ENCODE peak calls at places on chromosome 11, in four cellular contexts. One of them, this sample, is unnamed. For H3K4me1, the result is how much of the 10 kb centered on the place peaks cover.

GRCh38 chr11:27216268-27217149 is 146.5 kb downstream of the CCDC34 start:
- DNase-seq in PC-3: no peak
- DNase-seq in tibial artery: no peak
- DNase-seq in upper lobe of right lung: peak
- DNase-seq in this sample: no peak

GRCh38 chr11:107998761-107999160 is 9.9 kb upstream of the CUL5 start:
- DNase-seq in PC-3: no peak
- DNase-seq in upper lobe of right lung: no peak
- DNase-seq in tibial artery: no peak
- DNase-seq in this sample: no peak

GRCh38 chr11:133787379-133788103 is 57.8 kb downstream of the SPATA19 start:
- DNase-seq in upper lobe of right lung: peak
- DNase-seq in tibial artery: no peak
- DNase-seq in PC-3: no peak
- DNase-seq in this sample: no peak

GRCh38 chr11:74671520-74672196 is 59.6 kb downstream of the CHRDL2 start:
- DNase-seq in upper lobe of right lung: no peak
- DNase-seq in PC-3: peak
- DNase-seq in tibial artery: peak
- DNase-seq in this sample: no peak

GRCh38 chr11:46858920-46859531 is 12.9 kb upstream of the CKAP5 start:
- DNase-seq in upper lobe of right lung: no peak
- DNase-seq in PC-3: no peak
- DNase-seq in tibial artery: no peak
- DNase-seq in this sample: no peak

GRCh38 chr11:70428701-70429427 is 30.5 kb downstream of the CTTN start:
- DNase-seq in upper lobe of right lung: no peak
- DNase-seq in tibial artery: no peak
- DNase-seq in PC-3: no peak
- DNase-seq in this sample: no peak

GRCh38 chr11:61007383-61007970 is 36.0 kb downstream of the CD6 start:
- DNase-seq in tibial artery: no peak
- DNase-seq in PC-3: no peak
- DNase-seq in upper lobe of right lung: peak
- DNase-seq in this sample: no peak

GRCh38 chr11:75311858-75312288 is 39.6 kb downstream of the ARRB1 start:
- DNase-seq in PC-3: no peak
- DNase-seq in upper lobe of right lung: peak
- DNase-seq in tibial artery: peak
- DNase-seq in this sample: peak

GRCh38 chr11:6410695-6411430 is 8.0 kb downstream of the APBB1 start:
- DNase-seq in tibial artery: no peak
- DNase-seq in PC-3: no peak
- DNase-seq in upper lobe of right lung: no peak
- DNase-seq in this sample: no peak

GRCh38 chr11:16001899-16002426 is 354.4 kb downstream of the SOX6 start:
- DNase-seq in tibial artery: no peak
- DNase-seq in PC-3: peak
- DNase-seq in upper lobe of right lung: peak
- DNase-seq in this sample: no peak

GRCh38 chr11:119433369-119433749 is 10.4 kb upstream of the THY1 start:
- DNase-seq in upper lobe of right lung: no peak
- DNase-seq in tibial artery: no peak
- DNase-seq in PC-3: peak
- DNase-seq in this sample: no peak

GRCh38 chr11:83223457-83223856 is 29.9 kb downstream of the ANKRD42 start:
- DNase-seq in upper lobe of right lung: no peak
- DNase-seq in tibial artery: no peak
- DNase-seq in PC-3: no peak
- DNase-seq in this sample: no peak

GRCh38 chr11:102664001-102664752 is 39.0 kb upstream of the MMP20 start:
- DNase-seq in upper lobe of right lung: no peak
- DNase-seq in PC-3: peak
- DNase-seq in tibial artery: no peak
- DNase-seq in this sample: no peak

GRCh38 chr11:26626346-26626745 is 54.3 kb upstream of the MUC15 start:
- DNase-seq in tibial artery: no peak
- DNase-seq in upper lobe of right lung: no peak
- DNase-seq in PC-3: no peak
- DNase-seq in this sample: no peak

GRCh38 chr11:35847473-35847872 is 96.4 kb upstream of the LDLRAD3 start:
- DNase-seq in upper lobe of right lung: no peak
- DNase-seq in PC-3: no peak
- DNase-seq in tibial artery: no peak
- DNase-seq in this sample: no peak

GRCh38 chr11:2302844-2303626 is 1.2 kb downstream of the TSPAN32 start:
- DNase-seq in upper lobe of right lung: peak
- DNase-seq in tibial artery: no peak
- DNase-seq in PC-3: no peak
- DNase-seq in this sample: no peak

GRCh38 chr11:134468081-134468668 is 56.1 kb upstream of the B3GAT1 start:
- DNase-seq in tibial artery: no peak
- DNase-seq in upper lobe of right lung: peak
- DNase-seq in PC-3: no peak
- DNase-seq in this sample: no peak

GRCh38 chr11:44751066-44751465 is 24.3 kb downstream of the TSPAN18 start:
- DNase-seq in upper lobe of right lung: no peak
- DNase-seq in tibial artery: peak
- DNase-seq in PC-3: no peak
- DNase-seq in this sample: no peak

GRCh38 chr11:34915136-34916013 is 804 bp downstream of the APIP start:
- DNase-seq in PC-3: no peak
- DNase-seq in tibial artery: no peak
- DNase-seq in upper lobe of right lung: no peak
- DNase-seq in this sample: no peak

GRCh38 chr11:117583063-117583801 is 213.8 kb downstream of the DSCAML1 start:
- DNase-seq in tibial artery: peak
- DNase-seq in PC-3: no peak
- DNase-seq in upper lobe of right lung: no peak
- DNase-seq in this sample: no peak

GRCh38 chr11:119591836-119592310 is 137.1 kb downstream of the NECTIN1 start:
- DNase-seq in upper lobe of right lung: no peak
- DNase-seq in PC-3: peak
- DNase-seq in tibial artery: no peak
- DNase-seq in this sample: no peak

GRCh38 chr11:106186630-106187029 is 109.2 kb downstream of the AASDHPPT start:
- DNase-seq in PC-3: no peak
- DNase-seq in tibial artery: no peak
- DNase-seq in upper lobe of right lung: no peak
- DNase-seq in this sample: no peak

GRCh38 chr11:89168396-89168795 is 9.3 kb upstream of the TYR start:
- DNase-seq in upper lobe of right lung: no peak
- DNase-seq in PC-3: no peak
- DNase-seq in tibial artery: no peak
- DNase-seq in this sample: no peak

GRCh38 chr11:132746305-132746704 is 786.0 kb downstream of the OPCML start:
- DNase-seq in PC-3: no peak
- DNase-seq in tibial artery: no peak
- DNase-seq in upper lobe of right lung: no peak
- DNase-seq in this sample: no peak

GRCh38 chr11:70556884-70557741 is 158.8 kb downstream of the CTTN start:
- DNase-seq in tibial artery: no peak
- DNase-seq in PC-3: peak
- DNase-seq in upper lobe of right lung: no peak
- DNase-seq in this sample: no peak

GRCh38 chr11:30255637-30256036 is 24.8 kb downstream of the FSHB start:
- DNase-seq in upper lobe of right lung: no peak
- DNase-seq in PC-3: no peak
- DNase-seq in tibial artery: no peak
- DNase-seq in this sample: no peak

GRCh38 chr11:61539958-61540357 is 31.4 kb downstream of the LRRC10B start:
- DNase-seq in PC-3: no peak
- DNase-seq in tibial artery: no peak
- DNase-seq in upper lobe of right lung: no peak
- DNase-seq in this sample: no peak

GRCh38 chr11:131632971-131633370 is 262.6 kb downstream of the NTM start:
- DNase-seq in tibial artery: no peak
- DNase-seq in upper lobe of right lung: no peak
- DNase-seq in PC-3: no peak
- DNase-seq in this sample: no peak

GRCh38 chr11:17010851-17011420 is 3.3 kb downstream of the PLEKHA7 start:
- DNase-seq in tibial artery: no peak
- DNase-seq in upper lobe of right lung: no peak
- DNase-seq in PC-3: no peak
- DNase-seq in this sample: no peak

GRCh38 chr11:12778506-12778905 is 104.3 kb downstream of the TEAD1 start:
- DNase-seq in tibial artery: no peak
- DNase-seq in PC-3: no peak
- DNase-seq in upper lobe of right lung: no peak
- DNase-seq in this sample: no peak
- H3K4me1 ChIP-seq in tibial artery: under half
- H3K4me1 ChIP-seq in PC-3: under half
- H3K4me1 ChIP-seq in upper lobe of right lung: under half
- H3K4me1 ChIP-seq in this sample: under half

DNA sequence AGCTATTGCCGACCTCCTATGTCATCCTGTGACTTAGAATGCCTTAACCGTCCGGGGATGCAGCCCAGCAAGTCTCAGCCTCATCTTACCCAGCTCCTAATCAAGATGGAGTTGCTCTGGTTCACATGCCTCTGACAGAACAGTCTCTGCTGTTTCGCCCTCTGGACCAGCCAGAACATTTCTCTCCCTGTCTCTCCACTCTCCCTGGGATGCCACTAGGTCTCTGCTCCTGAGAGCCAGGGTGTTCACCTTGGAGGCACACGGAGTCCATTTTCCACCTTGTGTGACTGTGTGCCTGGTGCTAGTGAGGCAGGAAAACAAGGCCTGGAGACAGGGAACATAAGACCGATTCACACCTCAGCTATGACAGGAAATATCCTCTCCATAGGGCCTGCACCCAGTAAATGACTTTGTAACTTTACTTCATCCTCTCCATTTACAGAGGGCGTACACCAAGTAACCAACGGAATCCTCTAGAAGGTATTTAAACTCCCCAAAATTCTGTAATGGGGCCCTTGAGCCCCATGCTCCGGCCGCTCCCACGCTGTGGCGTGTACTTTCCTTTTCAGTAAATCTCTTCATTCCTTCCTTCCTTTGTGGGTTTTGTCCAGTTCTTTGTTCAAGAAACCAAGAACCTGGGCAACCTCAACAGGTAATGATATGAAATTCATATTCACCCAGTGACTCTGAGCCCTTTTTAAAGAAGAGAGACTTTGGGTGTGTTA is 16.7 kb upstream of the B4GALNT4 start:
- DNase-seq in PC-3: no peak
- DNase-seq in tibial artery: peak
- DNase-seq in upper lobe of right lung: no peak
- DNase-seq in this sample: no peak
- H3K4me1 ChIP-seq in PC-3: under half
- H3K4me1 ChIP-seq in tibial artery: under half
- H3K4me1 ChIP-seq in upper lobe of right lung: under half
- H3K4me1 ChIP-seq in this sample: under half

DNA sequence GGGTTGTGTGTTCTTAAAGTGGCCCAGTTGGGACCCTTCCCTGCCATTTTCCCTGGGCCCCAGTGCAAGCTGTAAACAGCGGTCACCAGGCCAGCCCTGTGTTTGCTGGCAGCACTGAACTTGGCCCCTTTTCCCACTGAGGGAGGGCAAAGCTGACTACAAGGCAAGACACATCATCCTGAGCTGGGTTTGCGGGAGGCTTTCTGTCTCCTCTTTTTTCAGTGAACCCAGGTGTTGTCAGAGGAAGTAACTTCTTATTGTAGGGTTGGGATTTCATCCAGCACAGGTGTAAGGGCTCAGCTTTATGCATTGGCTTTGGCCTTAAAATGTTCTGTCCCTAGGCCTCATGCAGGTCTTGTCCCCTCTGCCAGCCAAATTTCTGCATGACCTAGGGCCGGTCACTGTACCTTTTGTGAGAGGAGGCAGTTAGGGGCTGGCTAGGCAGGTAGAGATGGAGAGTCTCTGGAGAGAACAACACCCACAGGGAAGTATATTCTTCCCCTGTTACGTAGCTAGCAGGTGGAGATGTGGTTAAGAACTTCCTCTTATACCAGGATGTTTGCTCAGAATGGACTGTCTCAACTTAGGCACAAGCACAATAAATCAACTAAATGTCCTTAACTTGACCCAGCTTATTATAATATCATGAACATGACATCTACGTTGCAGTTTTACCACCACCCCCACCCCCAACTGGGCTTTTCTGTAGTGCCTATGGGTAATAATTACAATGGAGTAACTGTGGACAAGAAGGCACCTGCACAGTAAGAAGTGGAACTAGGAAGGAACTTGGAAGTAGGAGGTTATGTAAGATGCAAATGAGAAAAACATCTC is 60.5 kb upstream of the MPEG1 start:
- DNase-seq in tibial artery: no peak
- DNase-seq in upper lobe of right lung: no peak
- DNase-seq in PC-3: peak
- DNase-seq in this sample: no peak
- H3K4me1 ChIP-seq in tibial artery: under half
- H3K4me1 ChIP-seq in upper lobe of right lung: under half
- H3K4me1 ChIP-seq in PC-3: under half
- H3K4me1 ChIP-seq in this sample: under half

DNA sequence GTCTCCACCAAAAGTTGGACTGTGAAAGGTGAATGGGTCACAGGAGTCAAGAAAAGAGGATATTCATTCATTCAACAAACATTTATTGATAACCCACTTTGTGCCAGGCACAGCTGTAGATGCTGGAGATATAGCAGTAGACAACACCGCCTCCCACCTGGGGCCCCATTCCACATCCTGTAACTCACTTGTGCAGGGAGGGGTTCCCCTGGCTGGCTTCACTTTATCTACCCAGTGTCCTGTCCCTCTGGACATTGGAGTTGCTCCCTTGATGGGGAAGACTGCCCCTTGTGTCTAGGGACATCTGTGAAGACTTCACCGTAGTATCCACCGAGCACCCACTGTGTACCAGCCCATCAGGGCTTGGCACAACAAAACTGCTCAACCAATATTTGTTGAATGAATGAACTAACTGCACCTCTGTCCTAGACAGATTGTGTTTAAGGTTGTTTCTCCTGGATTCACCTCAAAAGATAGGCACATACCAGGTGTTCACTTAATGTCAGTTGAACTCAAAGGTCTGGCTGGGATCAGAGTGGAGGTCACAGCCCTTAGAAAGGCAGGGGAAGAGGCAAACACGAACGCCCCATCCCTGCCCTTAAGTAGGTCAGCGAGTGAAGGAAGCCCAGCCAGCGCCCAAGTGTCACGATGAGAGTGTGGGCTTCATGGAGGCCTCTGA is 1.4 kb upstream of the OVOL1 start:
- DNase-seq in PC-3: no peak
- DNase-seq in upper lobe of right lung: no peak
- DNase-seq in tibial artery: no peak
- DNase-seq in this sample: no peak
- H3K4me1 ChIP-seq in PC-3: under half
- H3K4me1 ChIP-seq in upper lobe of right lung: under half
- H3K4me1 ChIP-seq in tibial artery: under half
- H3K4me1 ChIP-seq in this sample: under half

GRCh38 chr11:10658621-10659338 is 34.8 kb downstream of the IRAG1 start:
- DNase-seq in PC-3: peak
- DNase-seq in tibial artery: no peak
- DNase-seq in upper lobe of right lung: no peak
- DNase-seq in this sample: no peak
- H3K4me1 ChIP-seq in PC-3: under half
- H3K4me1 ChIP-seq in tibial artery: half or more
- H3K4me1 ChIP-seq in upper lobe of right lung: half or more
- H3K4me1 ChIP-seq in this sample: under half